ENCODE peak calls at places on chromosomes 11 and 22, in nine cellular contexts. One of them, this sample, is unnamed. For H3K4me1, the result is how much of the 10 kb centered on the place peaks cover.

GRCh38 chr11:119093951-119094815 is 7.5 kb downstream of the DPAGT1 start:
- DNase-seq in H9: no peak
- DNase-seq in IMR-90: peak
- DNase-seq in mammary epithelial cell: peak
- DNase-seq in DND-41: peak
- DNase-seq in fibroblast of lung: peak
- DNase-seq in colonic mucosa: peak
- DNase-seq in H1: no peak
- DNase-seq in PC-3: peak
- DNase-seq in this sample: no peak

GRCh38 chr11:64861227-64861970 is 16.9 kb upstream of the CDC42BPG start:
- DNase-seq in H9: no peak
- DNase-seq in PC-3: no peak
- DNase-seq in colonic mucosa: no peak
- DNase-seq in fibroblast of lung: no peak
- DNase-seq in IMR-90: no peak
- DNase-seq in mammary epithelial cell: no peak
- DNase-seq in H1: no peak
- DNase-seq in DND-41: no peak
- DNase-seq in this sample: no peak

GRCh38 chr11:64436025-64436424 is 77.1 kb downstream of the RPS6KA4 start:
- DNase-seq in H9: no peak
- DNase-seq in H1: no peak
- DNase-seq in DND-41: no peak
- DNase-seq in fibroblast of lung: no peak
- DNase-seq in colonic mucosa: no peak
- DNase-seq in mammary epithelial cell: peak
- DNase-seq in IMR-90: no peak
- DNase-seq in PC-3: peak
- DNase-seq in this sample: no peak

GRCh38 chr22:30275625-30276024 is 9.0 kb upstream of the OSM start:
- DNase-seq in IMR-90: no peak
- DNase-seq in fibroblast of lung: no peak
- DNase-seq in H9: no peak
- DNase-seq in colonic mucosa: no peak
- DNase-seq in PC-3: no peak
- DNase-seq in DND-41: peak
- DNase-seq in H1: no peak
- DNase-seq in mammary epithelial cell: peak
- DNase-seq in this sample: no peak

GRCh38 chr11:100789500-100789899 is 102.4 kb downstream of the ARHGAP42 start:
- DNase-seq in H9: no peak
- DNase-seq in fibroblast of lung: peak
- DNase-seq in colonic mucosa: peak
- DNase-seq in mammary epithelial cell: no peak
- DNase-seq in H1: no peak
- DNase-seq in DND-41: no peak
- DNase-seq in IMR-90: peak
- DNase-seq in PC-3: peak
- DNase-seq in this sample: no peak

GRCh38 chr11:78022397-78023396 is at the start of gene KCTD14:
- DNase-seq in H9: peak
- DNase-seq in mammary epithelial cell: peak
- DNase-seq in DND-41: no peak
- DNase-seq in PC-3: no peak
- DNase-seq in colonic mucosa: peak
- DNase-seq in H1: no peak
- DNase-seq in fibroblast of lung: no peak
- DNase-seq in IMR-90: no peak
- DNase-seq in this sample: no peak

GRCh38 chr11:134120143-134120850 is 51.4 kb downstream of the JAM3 start:
- DNase-seq in colonic mucosa: peak
- DNase-seq in H1: no peak
- DNase-seq in H9: no peak
- DNase-seq in IMR-90: peak
- DNase-seq in mammary epithelial cell: peak
- DNase-seq in fibroblast of lung: peak
- DNase-seq in PC-3: no peak
- DNase-seq in DND-41: no peak
- DNase-seq in this sample: no peak

GRCh38 chr11:76246271-76246933 is 40.1 kb upstream of the WNT11 start:
- DNase-seq in mammary epithelial cell: no peak
- DNase-seq in DND-41: no peak
- DNase-seq in PC-3: no peak
- DNase-seq in fibroblast of lung: no peak
- DNase-seq in colonic mucosa: no peak
- DNase-seq in H9: no peak
- DNase-seq in IMR-90: no peak
- DNase-seq in H1: no peak
- DNase-seq in this sample: no peak

GRCh38 chr11:12235549-12235944 is 125.2 kb downstream of the MICAL2 start:
- DNase-seq in fibroblast of lung: peak
- DNase-seq in H1: no peak
- DNase-seq in colonic mucosa: no peak
- DNase-seq in IMR-90: peak
- DNase-seq in DND-41: peak
- DNase-seq in PC-3: no peak
- DNase-seq in H9: no peak
- DNase-seq in mammary epithelial cell: no peak
- DNase-seq in this sample: no peak

DNA sequence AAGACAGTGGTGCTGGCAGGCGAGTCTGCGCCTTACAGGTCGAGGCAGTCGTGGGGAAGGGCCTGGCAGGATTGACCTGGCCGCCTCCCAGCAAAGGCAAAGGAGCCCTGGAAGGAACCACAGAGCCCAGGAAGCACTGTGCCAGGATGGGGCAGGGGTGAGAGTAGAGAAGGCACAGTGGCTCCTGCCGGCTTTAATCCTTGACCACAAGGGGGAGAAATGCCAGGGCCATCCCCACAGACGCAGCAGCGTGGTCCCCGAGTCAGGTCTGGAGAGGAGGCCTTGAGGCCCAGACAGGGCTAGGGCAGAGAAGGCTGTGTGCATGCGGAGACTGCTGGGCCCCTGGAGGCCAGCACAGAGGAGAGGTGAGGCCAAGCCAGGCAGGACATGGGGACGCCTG is 9.9 kb upstream of the NDUFS8 start:
- DNase-seq in PC-3: peak
- DNase-seq in mammary epithelial cell: no peak
- DNase-seq in colonic mucosa: no peak
- DNase-seq in H9: peak
- DNase-seq in fibroblast of lung: peak
- DNase-seq in IMR-90: peak
- DNase-seq in DND-41: no peak
- DNase-seq in H1: no peak
- DNase-seq in this sample: no peak
- H3K9ac ChIP-seq in PC-3: no peak
- H3K9ac ChIP-seq in mammary epithelial cell: no peak
- H3K9ac ChIP-seq in colonic mucosa: no peak
- H3K9ac ChIP-seq in H9: no peak
- H3K9ac ChIP-seq in fibroblast of lung: no peak
- H3K9ac ChIP-seq in IMR-90: no peak
- H3K9ac ChIP-seq in DND-41: no peak
- H3K9ac ChIP-seq in H1: no peak
- H3K9ac ChIP-seq in this sample: no peak

GRCh38 chr11:123238297-123238696 is 43.2 kb upstream of the CLMP start:
- DNase-seq in H9: no peak
- DNase-seq in H1: no peak
- DNase-seq in mammary epithelial cell: no peak
- DNase-seq in PC-3: no peak
- DNase-seq in fibroblast of lung: peak
- DNase-seq in colonic mucosa: peak
- DNase-seq in IMR-90: peak
- DNase-seq in DND-41: no peak
- DNase-seq in this sample: no peak
- H3K4me1 ChIP-seq in H9: under half
- H3K4me1 ChIP-seq in H1: under half
- H3K4me1 ChIP-seq in mammary epithelial cell: under half
- H3K4me1 ChIP-seq in PC-3: under half
- H3K4me1 ChIP-seq in fibroblast of lung: under half
- H3K4me1 ChIP-seq in colonic mucosa: under half
- H3K4me1 ChIP-seq in IMR-90: under half
- H3K4me1 ChIP-seq in DND-41: under half
- H3K4me1 ChIP-seq in this sample: under half

DNA sequence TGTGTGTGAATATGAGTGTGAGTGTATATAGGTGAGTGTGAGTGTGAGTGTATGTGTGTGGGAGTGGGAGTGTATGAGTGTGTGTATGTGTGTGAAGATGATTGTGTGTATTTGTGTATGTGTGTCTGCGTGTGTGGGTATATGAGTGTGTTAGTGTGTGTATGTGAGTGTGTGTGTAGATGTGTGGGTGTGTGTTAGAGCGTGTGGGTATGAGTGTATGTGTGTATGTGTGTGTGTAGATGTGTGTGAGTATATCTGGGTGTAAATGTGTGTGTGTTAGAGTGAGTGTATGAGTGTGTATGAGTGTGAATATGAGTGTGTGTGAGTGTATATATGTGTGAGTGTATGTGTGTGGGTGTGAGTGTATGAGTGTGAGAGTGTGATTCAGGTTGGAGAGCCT is 11.1 kb upstream of the LRRC10B start:
- DNase-seq in H1: no peak
- DNase-seq in IMR-90: no peak
- DNase-seq in fibroblast of lung: no peak
- DNase-seq in mammary epithelial cell: no peak
- DNase-seq in DND-41: no peak
- DNase-seq in H9: no peak
- DNase-seq in colonic mucosa: no peak
- DNase-seq in PC-3: no peak
- DNase-seq in this sample: no peak
- H3K9ac ChIP-seq in H1: no peak
- H3K9ac ChIP-seq in IMR-90: no peak
- H3K9ac ChIP-seq in fibroblast of lung: no peak
- H3K9ac ChIP-seq in mammary epithelial cell: no peak
- H3K9ac ChIP-seq in DND-41: no peak
- H3K9ac ChIP-seq in H9: no peak
- H3K9ac ChIP-seq in colonic mucosa: no peak
- H3K9ac ChIP-seq in PC-3: no peak
- H3K9ac ChIP-seq in this sample: no peak

GRCh38 chr22:20531404-20532181 is 24.2 kb downstream of the MED15 start:
- DNase-seq in DND-41: no peak
- DNase-seq in PC-3: peak
- DNase-seq in H1: no peak
- DNase-seq in IMR-90: peak
- DNase-seq in mammary epithelial cell: peak
- DNase-seq in fibroblast of lung: peak
- DNase-seq in H9: peak
- DNase-seq in colonic mucosa: peak
- DNase-seq in this sample: peak
- H3K4me1 ChIP-seq in DND-41: under half
- H3K4me1 ChIP-seq in PC-3: under half
- H3K4me1 ChIP-seq in H1: under half
- H3K4me1 ChIP-seq in IMR-90: under half
- H3K4me1 ChIP-seq in mammary epithelial cell: half or more
- H3K4me1 ChIP-seq in fibroblast of lung: under half
- H3K4me1 ChIP-seq in H9: under half
- H3K4me1 ChIP-seq in colonic mucosa: under half
- H3K4me1 ChIP-seq in this sample: half or more

This sample was measured in keratinocyte.